ENCODE peak calls at places on chromosomes 1 and 21, in ten cellular contexts. H is left cardiac atrium; A is HCT116; D is activated T-cell treated with anti-CD3 and anti-CD28 coated beads for 1 hour; Z is WTC11; R is stimulated activated CD4-positive, alpha-beta T cell treated with anti-CD3 and anti-CD28 coated beads, Interleukin-2, amount 100 ng/mL, for 48 hours; X is C1 segment of cervical spinal cord; F is brain microvascular endothelial cell; N is RWPE1; Q is cardiac fibroblast. W is an unnamed sample.

GRCh38 chr1:152565535-152566215 is 905 bp downstream of the LCE3E start:
- DNase-seq in R (no peak), D (no peak), F (no peak), X (no peak), Z (no peak), H (no peak), A (no peak), N (no peak), Q (no peak), W (no peak)

GRCh38 chr1:171625225-171625624 is 3.2 kb downstream of the MYOCOS start:
- DNase-seq in Z (no peak), X (no peak), R (no peak), D (no peak), F (no peak), N (no peak), A (no peak), Q (no peak), H (no peak), W (no peak)

GRCh38 chr1:16063921-16064320 is 9.5 kb downstream of the FAM131C start:
- DNase-seq in R (no peak), N (no peak), H (no peak), X (no peak), A (no peak), Q (no peak), D (no peak), Z (no peak), F (no peak), W (no peak)

GRCh38 chr1:237590381-237590780 is 300.3 kb downstream of the ZP4 start:
- DNase-seq in X (no peak), Q (no peak), Z (no peak), D (no peak), N (no peak), A (no peak), H (no peak), F (peak), R (no peak), W (no peak)

GRCh38 chr1:934991-935750 is 11.4 kb downstream of the SAMD11 start:
- DNase-seq in Z (no peak), H (no peak), F (no peak), N (no peak), D (no peak), Q (no peak), X (no peak), R (no peak), A (no peak), W (no peak)

GRCh38 chr1:19206947-19207346 is 3.1 kb downstream of the UBR4 start:
- DNase-seq in A (no peak), Z (no peak), F (no peak), X (no peak), H (no peak), R (no peak), Q (no peak), N (no peak), D (no peak), W (no peak)

GRCh38 chr1:3019516-3020051 is 1.7 kb upstream of the ACTRT2 start:
- DNase-seq in F (no peak), X (no peak), Q (no peak), H (peak), R (no peak), N (no peak), D (no peak), A (no peak), Z (no peak), W (no peak)

GRCh38 chr1:150971583-150972416 is 2.8 kb downstream of the CERS2 start:
- DNase-seq in R (no peak), H (peak), N (no peak), D (no peak), Z (peak), X (peak), A (no peak), F (no peak), Q (no peak), W (no peak)

GRCh38 chr1:43453442-43454269 is at the start of gene HYI:
- DNase-seq in A (peak), F (peak), R (peak), Z (peak), D (peak), H (peak), Q (peak), X (peak), N (peak), W (peak)

GRCh38 chr1:18253093-18253492 is 145.5 kb downstream of the IGSF21 start:
- DNase-seq in Z (no peak), R (no peak), H (no peak), D (no peak), N (no peak), X (no peak), A (no peak), F (no peak), Q (no peak), W (no peak)

GRCh38 chr1:165532053-165532452 is 11.7 kb upstream of the LRRC52 start:
- DNase-seq in H (no peak), X (no peak), F (no peak), A (no peak), D (no peak), R (no peak), N (no peak), Q (no peak), Z (no peak), W (no peak)

GRCh38 chr1:44559913-44560312 is 114.4 kb downstream of the TMEM53 start:
- DNase-seq in X (no peak), Z (no peak), H (no peak), Q (no peak), D (no peak), F (no peak), R (no peak), N (no peak), A (no peak), W (no peak)

GRCh38 chr1:84995484-84996334 is 1.2 kb downstream of the MCOLN2 start:
- DNase-seq in N (no peak), X (no peak), A (no peak), H (no peak), Z (no peak), D (no peak), R (no peak), F (no peak), Q (no peak), W (no peak)

GRCh38 chr1:62194651-62195282 is at the start of gene L1TD1:
- DNase-seq in Q (no peak), H (no peak), A (no peak), F (no peak), R (no peak), Z (peak), D (no peak), N (no peak), X (no peak), W (no peak)

GRCh38 chr1:57848406-57848805 is 424.5 kb upstream of the DAB1 start:
- DNase-seq in H (no peak), R (no peak), X (no peak), Q (peak), Z (no peak), F (peak), A (no peak), N (no peak), D (no peak), W (no peak)

GRCh38 chr1:117339866-117340357 is 27.3 kb upstream of the MAN1A2 start:
- DNase-seq in D (no peak), H (no peak), X (no peak), N (peak), Z (no peak), A (peak), Q (peak), F (peak), R (no peak), W (peak)

GRCh38 chr21:44736291-44737004 is 25.1 kb upstream of the TSPEAR start:
- DNase-seq in Q (no peak), N (peak), Z (no peak), F (no peak), R (no peak), H (no peak), A (no peak), X (no peak), D (no peak), W (peak)

GRCh38 chr1:56331892-56332567 is 247.3 kb downstream of the PLPP3 start:
- DNase-seq in N (peak), F (no peak), A (no peak), R (no peak), Q (no peak), H (no peak), D (no peak), Z (no peak), X (no peak), W (no peak)

GRCh38 chr1:87329756-87330200 is 1.1 kb downstream of the LMO4 start:
- DNase-seq in R (no peak), N (no peak), X (no peak), D (no peak), Z (no peak), F (no peak), H (no peak), Q (peak), A (no peak), W (no peak)

GRCh38 chr1:152928671-152929070 is 18.3 kb upstream of the SPRR5 start:
- DNase-seq in R (no peak), A (no peak), D (no peak), F (no peak), N (no peak), H (no peak), Q (no peak), Z (no peak), X (no peak), W (no peak)

GRCh38 chr1:18511469-18511997 is 30.8 kb downstream of the KLHDC7A start:
- DNase-seq in X (no peak), A (no peak), N (no peak), R (no peak), Z (peak), H (no peak), D (no peak), F (no peak), Q (no peak), W (no peak)

GRCh38 chr1:247857986-247858356 is 984 bp downstream of the TRIM58 start:
- DNase-seq in F (no peak), X (no peak), N (no peak), A (no peak), Z (no peak), R (no peak), H (no peak), Q (peak), D (no peak), W (no peak)

GRCh38 chr1:183812686-183813569 is 8.0 kb downstream of the RGL1 start:
- DNase-seq in R (no peak), X (no peak), A (no peak), D (no peak), F (peak), N (no peak), H (no peak), Z (peak), Q (peak), W (no peak)

GRCh38 chr1:15833069-15833679 is 14.3 kb upstream of the SPEN start:
- DNase-seq in X (no peak), Q (peak), D (peak), H (peak), F (peak), A (peak), R (no peak), Z (no peak), N (peak), W (peak)

GRCh38 chr1:245277276-245277675 is 122.5 kb downstream of the KIF26B start:
- DNase-seq in Z (peak), A (no peak), X (no peak), F (no peak), H (no peak), D (no peak), R (no peak), N (no peak), Q (no peak), W (no peak)

GRCh38 chr1:55000110-55000815 is 1.5 kb downstream of the BSND start:
- DNase-seq in D (no peak), A (no peak), F (no peak), Q (no peak), R (no peak), N (no peak), Z (no peak), X (no peak), H (no peak), W (no peak)

GRCh38 chr21:26177187-26177586 is 6.6 kb upstream of the APP start:
- DNase-seq in N (no peak), Q (peak), Z (no peak), X (peak), D (no peak), F (no peak), H (peak), A (no peak), R (no peak), W (no peak)

GRCh38 chr1:183881387-183882084 is 76.6 kb downstream of the RGL1 start:
- DNase-seq in H (peak), X (peak), R (no peak), D (no peak), F (peak), A (no peak), Q (peak), Z (peak), N (peak), W (peak)

GRCh38 chr1:24923485-24924113 is 6.5 kb downstream of the RUNX3 start:
- DNase-seq in X (no peak), A (no peak), Q (no peak), D (no peak), F (no peak), H (no peak), N (no peak), Z (no peak), R (no peak), W (no peak)

GRCh38 chr1:41641483-41641829 is 157.0 kb upstream of the EDN2 start:
- DNase-seq in Q (no peak), A (no peak), F (no peak), H (no peak), D (no peak), Z (no peak), R (no peak), N (no peak), X (no peak), W (no peak)

W was measured in NCI-H460.